ENCODE peak calls at places on chromosomes 6 and 20, in four cellular contexts. J is psoas muscle, V is pancreas, I is uterus. M is an unnamed sample. For H3K4me1, the result is how much of the 10 kb centered on the place peaks cover.

GRCh38 chr20:48194578-48194977 is 409.3 kb upstream of the SULF2 start:
- DNase-seq in J (no peak), V (no peak), I (no peak), M (no peak)

GRCh38 chr20:36808317-36809257 is 35.0 kb upstream of the DSN1 start:
- DNase-seq in J (peak), V (peak), I (peak), M (peak)

GRCh38 chr6:33171096-33171888 is 21.0 kb downstream of the COL11A2 start:
- DNase-seq in J (no peak), V (no peak), I (no peak), M (peak)

GRCh38 chr20:15039088-15039762 is 701.8 kb upstream of the FLRT3 start:
- DNase-seq in J (no peak), V (no peak), I (no peak), M (no peak)

GRCh38 chr20:49267327-49267726 is 10.5 kb downstream of the ZNFX1 start:
- DNase-seq in J (no peak), V (no peak), I (no peak), M (no peak)

GRCh38 chr6:76972463-76972862 is 490.8 kb downstream of the HTR1B start:
- DNase-seq in J (no peak), V (no peak), I (no peak), M (no peak)

GRCh38 chr6:148771212-148771601 is 24.4 kb downstream of the UST start:
- DNase-seq in J (no peak), V (no peak), I (no peak), M (no peak)

GRCh38 chr20:62504323-62504722 is 28.5 kb upstream of the GATA5 start:
- DNase-seq in J (no peak), V (no peak), I (no peak), M (no peak)

GRCh38 chr6:140193269-140193668 is 818.8 kb upstream of the CITED2 start:
- DNase-seq in J (no peak), V (no peak), I (no peak), M (no peak)

GRCh38 chr20:6583134-6583738 is 184.2 kb upstream of the BMP2 start:
- DNase-seq in J (peak), V (peak), I (no peak), M (no peak)

GRCh38 chr6:35905841-35906498 is 14.9 kb downstream of the SRPK1 start:
- DNase-seq in J (no peak), V (no peak), I (no peak), M (no peak)

GRCh38 chr6:56999049-56999448 is 44.1 kb downstream of the BEND6 start:
- DNase-seq in J (no peak), V (no peak), I (no peak), M (no peak)

GRCh38 chr6:36028088-36028886 is 679 bp downstream of the MAPK14 start:
- DNase-seq in J (peak), V (peak), I (peak), M (peak)

GRCh38 chr6:150686566-150686965 is 86.9 kb downstream of the PLEKHG1 start:
- DNase-seq in J (no peak), V (no peak), I (no peak), M (peak)

GRCh38 chr20:61768926-61769832 is 296.5 kb downstream of the TAF4 start:
- DNase-seq in J (no peak), V (no peak), I (no peak), M (no peak)

GRCh38 chr6:71181565-71181964 is 107.0 kb upstream of the OGFRL1 start:
- DNase-seq in J (no peak), V (no peak), I (no peak), M (no peak)

GRCh38 chr6:14038636-14039035 is 78.9 kb upstream of the CD83 start:
- DNase-seq in J (no peak), V (no peak), I (no peak), M (no peak)

GRCh38 chr6:137637161-137637560 is 143.0 kb upstream of the OLIG3 start:
- DNase-seq in J (no peak), V (no peak), I (no peak), M (no peak)

GRCh38 chr6:148747493-148748160 is 797 bp downstream of the UST start:
- DNase-seq in J (peak), V (peak), I (peak), M (peak)

GRCh38 chr6:17884501-17885039 is 102.9 kb downstream of the KIF13A start:
- DNase-seq in J (no peak), V (no peak), I (no peak), M (no peak)

GRCh38 chr6:148441454-148441911 is 98.8 kb downstream of the SASH1 start:
- DNase-seq in J (no peak), V (no peak), I (no peak), M (no peak)

GRCh38 chr20:52410182-52410647 is 218.6 kb upstream of the ZFP64 start:
- DNase-seq in J (no peak), V (no peak), I (peak), M (no peak)

GRCh38 chr6:33839399-33840063 is 35.7 kb upstream of the MLN start:
- DNase-seq in J (no peak), V (no peak), I (no peak), M (no peak)

GRCh38 chr6:66825539-66825938 is 1118.5 kb upstream of the EYS start:
- DNase-seq in J (no peak), V (no peak), I (no peak), M (no peak)

GRCh38 chr20:19583532-19584175 is 174.4 kb upstream of the RIN2 start:
- DNase-seq in J (peak), V (no peak), I (peak), M (peak)

GRCh38 chr6:53985361-53985760 is 125.9 kb upstream of the MLIP start:
- DNase-seq in J (no peak), V (no peak), I (no peak), M (no peak)

GRCh38 chr6:8758412-8758811 is 323.1 kb upstream of the SLC35B3 start:
- DNase-seq in J (no peak), V (no peak), I (no peak), M (no peak)

GRCh38 chr6:140217283-140217682 is 842.8 kb upstream of the CITED2 start:
- DNase-seq in J (no peak), V (no peak), I (no peak), M (no peak)

GRCh38 chr20:44069203-44069931 is 117.6 kb downstream of the JPH2 start:
- DNase-seq in J (no peak), V (no peak), I (no peak), M (peak)

GRCh38 chr20:37969949-37970855 is 63.1 kb downstream of the TTI1 start:
- DNase-seq in J (no peak), V (no peak), I (no peak), M (no peak)

GRCh38 chr20:30815577-30816181 is 441.8 kb upstream of the DEFB115 start:
- DNase-seq in J (no peak), V (peak), I (no peak), M (no peak)

DNA sequence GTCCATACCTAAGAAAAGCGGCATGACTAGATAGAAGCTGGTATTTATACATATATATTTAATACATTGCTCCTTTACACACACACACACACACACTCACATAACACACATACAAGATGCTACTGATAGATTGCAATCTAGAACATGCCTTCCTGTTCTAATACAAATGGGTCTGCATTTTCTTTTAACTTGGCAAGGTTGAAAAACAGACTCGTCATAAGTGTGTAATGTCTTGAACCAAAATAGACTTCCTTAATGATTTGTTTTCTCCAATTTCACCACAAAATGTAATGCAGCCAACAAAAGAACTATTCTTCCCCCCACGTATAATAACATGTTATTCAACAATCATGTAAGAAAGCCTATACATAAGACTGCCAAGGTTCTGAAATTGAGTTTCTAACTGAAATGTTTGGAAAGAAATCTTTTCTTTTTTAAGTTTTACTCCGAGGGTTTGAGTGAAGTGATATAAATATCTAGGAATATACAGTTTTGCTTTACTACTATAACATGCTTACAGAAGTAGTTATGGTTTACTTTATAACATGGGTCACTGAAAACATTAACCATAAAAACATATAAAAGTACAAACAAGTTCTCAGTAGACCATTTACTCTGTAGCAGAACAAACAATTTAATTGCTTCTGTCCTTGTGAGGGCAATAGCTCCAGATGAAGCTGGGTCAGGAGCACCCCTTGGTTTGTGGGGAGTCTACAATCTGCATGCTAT is 207.5 kb downstream of the FOXC1 start:
- DNase-seq in J (no peak), V (no peak), I (no peak), M (no peak)
- H3K27ac ChIP-seq in J (no peak), V (no peak), I (no peak), M (no peak)

GRCh38 chr6:16670617-16671051 is 90.6 kb downstream of the ATXN1 start:
- DNase-seq in J (no peak), V (no peak), I (no peak), M (no peak)
- H3K4me1 ChIP-seq in J (under half), V (under half), I (under half), M (half or more)

DNA sequence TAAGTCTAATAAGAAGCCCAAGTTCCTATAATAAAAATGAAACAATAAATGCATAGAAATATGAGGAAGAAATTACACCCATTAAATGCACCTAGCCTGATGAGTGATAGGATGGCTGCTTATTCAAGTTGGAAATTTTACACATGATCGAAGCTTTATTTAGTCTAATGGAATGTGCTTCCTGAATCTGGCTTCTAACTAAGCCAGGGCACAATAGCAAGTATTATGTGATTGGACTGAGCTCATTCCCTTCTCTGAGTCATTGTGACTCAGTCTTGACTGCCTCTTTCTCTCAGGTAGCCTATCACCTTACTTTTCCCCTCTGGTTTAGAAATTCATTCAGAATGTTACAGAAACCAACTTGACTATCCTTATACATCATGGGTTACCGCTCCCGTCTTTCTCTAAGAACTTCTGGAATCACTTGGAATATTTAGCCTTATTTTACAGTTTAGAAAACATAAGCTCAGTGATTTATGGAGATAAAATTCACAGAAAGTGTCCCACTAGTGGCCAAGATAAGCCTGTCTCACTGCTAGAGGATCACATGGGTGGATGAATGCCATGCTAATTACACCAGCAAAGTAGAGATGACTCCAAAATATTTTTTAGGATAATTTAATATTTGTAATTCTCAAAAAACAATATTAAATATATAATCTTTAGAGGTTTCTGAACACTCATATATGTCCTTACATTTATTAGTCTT is 505.3 kb upstream of the JAG1 start:
- DNase-seq in J (no peak), V (no peak), I (no peak), M (no peak)
- H3K27ac ChIP-seq in J (peak), V (peak), I (no peak), M (no peak)

DNA sequence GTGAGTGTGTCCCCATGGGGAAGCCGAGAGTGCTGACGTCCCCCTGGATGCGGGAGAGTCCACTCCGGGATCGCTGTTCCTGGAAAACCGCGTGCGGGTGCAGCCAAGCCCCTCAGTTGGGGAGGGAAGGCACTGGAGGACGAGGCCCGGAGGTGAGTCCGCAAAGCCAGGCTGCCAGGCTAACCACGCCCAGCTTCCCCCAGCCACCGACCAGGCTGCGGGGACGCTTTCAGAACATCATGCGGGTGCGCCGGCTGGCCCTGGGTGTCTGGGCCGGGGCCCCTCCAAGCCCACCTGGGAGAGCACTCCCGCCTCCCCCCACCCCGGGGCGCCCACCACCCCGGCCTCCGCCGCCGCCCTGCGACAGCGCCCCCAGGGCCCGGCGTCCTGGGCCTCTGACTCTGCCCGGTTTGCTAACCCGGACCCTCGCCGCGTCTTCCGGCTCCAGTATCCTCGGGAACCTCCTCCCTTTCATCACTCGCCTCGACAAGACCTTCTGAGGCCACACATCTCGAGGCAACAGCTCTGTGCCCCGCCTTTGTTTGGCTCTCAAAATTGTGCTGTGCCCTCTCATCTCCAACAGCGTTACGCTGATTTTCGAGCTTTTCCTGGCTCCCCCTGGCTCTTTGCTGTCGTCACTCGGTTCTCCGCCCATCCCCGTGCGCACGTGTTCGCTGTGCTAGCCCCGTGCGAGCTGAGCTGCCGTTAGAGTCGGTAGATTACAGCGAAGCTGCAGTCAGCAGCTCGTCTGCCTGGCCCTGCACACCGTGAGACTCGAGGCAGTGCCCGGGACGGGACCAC is 47.1 kb upstream of the ENTPD6 start:
- DNase-seq in J (peak), V (no peak), I (peak), M (peak)
- H3K4me1 ChIP-seq in J (under half), V (under half), I (under half), M (under half)

DNA sequence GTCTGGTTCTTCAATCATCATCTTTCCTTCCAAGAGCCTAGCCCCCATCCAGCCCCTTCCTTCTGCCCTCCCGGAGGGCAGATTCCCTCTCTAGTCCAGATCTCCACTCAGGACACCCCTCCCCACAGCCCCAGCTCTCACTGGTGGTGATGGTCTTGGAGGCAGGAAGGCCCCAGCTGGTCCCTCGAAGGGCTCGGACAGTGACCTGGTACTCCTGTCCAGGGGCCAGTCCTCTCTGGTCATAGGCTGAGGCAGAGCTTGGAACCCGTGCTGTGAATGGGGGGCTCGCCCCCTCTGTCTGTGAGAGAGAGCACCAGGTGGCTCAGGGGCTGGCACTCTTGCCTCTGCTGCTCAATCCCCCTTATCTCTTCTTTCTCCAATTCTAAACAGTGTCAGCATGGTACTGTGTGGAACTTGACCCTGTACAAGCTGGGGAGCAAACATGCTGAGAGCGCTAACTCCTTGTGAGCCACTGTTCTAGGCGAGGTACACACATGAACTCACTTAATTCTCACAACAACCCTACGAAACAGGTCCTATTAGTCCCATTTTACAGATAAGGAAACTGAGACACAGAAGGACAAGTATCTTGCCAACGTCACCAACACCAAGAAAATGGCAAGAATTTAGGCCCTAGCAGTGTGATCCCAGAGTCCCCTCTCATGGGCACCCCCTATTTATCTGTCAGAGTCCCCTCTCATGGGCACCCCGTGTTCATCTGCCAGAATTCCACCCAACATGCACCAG is 19.9 kb downstream of the TNXB start:
- DNase-seq in J (no peak), V (peak), I (no peak), M (no peak)
- H3K27ac ChIP-seq in J (no peak), V (no peak), I (peak), M (no peak)

DNA sequence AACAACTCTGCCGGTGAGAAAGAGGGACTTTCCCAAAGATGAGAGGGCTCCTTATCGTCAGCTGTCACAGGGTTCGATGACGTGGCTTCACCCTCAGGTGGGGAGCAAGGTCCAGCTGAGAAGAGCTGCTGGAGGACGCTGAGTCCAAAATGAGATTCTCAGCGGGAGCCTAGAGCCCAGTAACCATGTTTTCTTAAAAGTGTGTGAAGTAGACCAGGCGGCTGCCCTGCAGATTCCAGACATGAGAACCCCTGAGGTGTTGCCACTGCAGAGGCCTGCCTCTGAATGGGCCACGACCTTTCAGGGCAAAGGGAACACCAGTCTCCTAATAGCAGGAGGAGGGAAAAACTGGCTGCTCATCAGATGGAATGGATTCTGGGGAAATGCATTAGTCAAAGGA is 375.1 kb downstream of the BTBD9 start:
- DNase-seq in J (no peak), V (no peak), I (no peak), M (no peak)
- H3K4me1 ChIP-seq in J (under half), V (under half), I (under half), M (under half)

GRCh38 chr20:42010090-42010489 is 391.9 kb upstream of the CHD6 start:
- DNase-seq in J (no peak), V (no peak), I (no peak), M (no peak)

GRCh38 chr20:42007251-42007650 is 389.1 kb upstream of the CHD6 start:
- DNase-seq in J (no peak), V (no peak), I (no peak), M (no peak)

GRCh38 chr20:42003380-42003779 is 385.2 kb upstream of the CHD6 start:
- DNase-seq in J (no peak), V (no peak), I (no peak), M (no peak)

DNA sequence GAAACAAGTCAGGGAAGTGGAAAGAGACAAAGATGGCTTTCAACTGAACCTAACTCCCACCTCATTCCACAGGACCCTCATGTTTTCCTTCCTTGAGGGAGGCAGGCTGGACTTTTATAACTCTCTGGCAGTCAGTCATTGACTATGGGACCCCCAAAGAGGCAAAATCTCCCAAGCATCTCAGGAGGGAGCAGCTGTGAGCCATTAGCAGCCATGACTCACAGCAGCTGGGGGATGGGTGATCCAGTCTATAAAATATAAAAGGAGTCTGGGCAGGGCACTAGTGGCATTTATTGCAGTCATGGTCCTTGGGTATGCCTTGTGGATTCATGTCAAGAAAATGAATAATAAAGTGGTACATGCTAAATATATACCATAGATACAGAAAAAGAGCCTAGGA is 387.0 kb upstream of the CHD6 start:
- DNase-seq in J (no peak), V (no peak), I (no peak), M (no peak)
- H3K27ac ChIP-seq in J (no peak), V (no peak), I (no peak), M (no peak)